ENCODE peak calls at places on chromosomes 13 and 19, in four cellular contexts. Y, D, F and S are unnamed samples.
A peak's percentile ranks its signal among the peaks of the same experiment; 100 is the strongest.

GRCh38 chr13:75271851-75272250 is 210.1 kb downstream of the TBC1D4 start:
- DNase-seq in F (no peak), Y (no peak), D (no peak), S (no peak)

GRCh38 chr13:112545866-112546265 is 42.1 kb downstream of the TUBGCP3 start:
- DNase-seq in D (no peak), F (no peak), Y (no peak), S (no peak)

GRCh38 chr13:98537306-98537705 is 39.6 kb downstream of the STK24 start:
- DNase-seq in Y (no peak), D (no peak), F (no peak), S (no peak)

GRCh38 chr13:96871470-96871869 is 122.8 kb downstream of the OXGR1 start:
- DNase-seq in Y (no peak), F (no peak), D (no peak), S (no peak)

GRCh38 chr13:57629391-57629804 is 2.1 kb upstream of the PCDH17 start:
- DNase-seq in F (peak; percentile 55), Y (no peak), D (no peak), S (peak; percentile 49)

GRCh38 chr13:41019027-41019487 is at the start of gene ELF1:
- DNase-seq in D (peak; percentile 72), F (no peak), Y (no peak), S (peak; percentile 67)

GRCh38 chr19:38759590-38760003 is 13.7 kb downstream of the LGALS7 start:
- DNase-seq in F (no peak), Y (no peak), D (no peak), S (no peak)

GRCh38 chr13:44111701-44112100 is 232.0 kb downstream of the LACC1 start:
- DNase-seq in Y (no peak), D (no peak), F (no peak), S (no peak)

GRCh38 chr13:20983386-20983785 is 78.0 kb downstream of the LATS2 start:
- DNase-seq in D (no peak), Y (no peak), F (no peak), S (no peak)

GRCh38 chr13:37192986-37193385 is 87.5 kb upstream of the CSNK1A1L start:
- DNase-seq in D (no peak), Y (no peak), F (no peak), S (no peak)

GRCh38 chr19:48965033-48965805 is at the start of gene FTL:
- DNase-seq in Y (peak; percentile 95), F (peak; percentile 99), D (peak; percentile 96), S (peak; percentile 99)
- H3K4me1 ChIP-seq in Y (peaks cover 25% of the 10 kb centered on the region), F (peaks cover 13% of the 10 kb centered on the region), D (peaks cover 39% of the 10 kb centered on the region), S (no peaks in the 10 kb centered on the region)

GRCh38 chr13:101868585-101869469 is 416.4 kb downstream of the ITGBL1 start:
- DNase-seq in Y (no peak), D (no peak), F (no peak), S (no peak)

GRCh38 chr13:101875091-101875490 is 422.6 kb downstream of the ITGBL1 start:
- DNase-seq in Y (no peak), D (no peak), F (no peak), S (no peak)

GRCh38 chr13:101869553-101869952 is 417.1 kb downstream of the ITGBL1 start:
- DNase-seq in D (no peak), Y (no peak), F (no peak), S (no peak)
- H3K27ac ChIP-seq in D (no peak overlapping the region), Y (no peak overlapping the region), F (no peak overlapping the region), S (no peak overlapping the region)

GRCh38 chr19:13005253-13005652 is 10.0 kb downstream of the NFIX start:
- DNase-seq in D (no peak), Y (no peak), F (no peak), S (no peak)
- H3K4me1 ChIP-seq in D (no peaks in the 10 kb centered on the region), Y (no peaks in the 10 kb centered on the region), F (peaks cover 66% of the 10 kb centered on the region), S (peaks cover 3% of the 10 kb centered on the region)

GRCh38 chr19:35205733-35206323 is 22.7 kb downstream of the FAM187B start:
- DNase-seq in F (no peak), D (no peak), Y (no peak), S (no peak)
- H3K27ac ChIP-seq in F (no peak overlapping the region), D (no peak overlapping the region), Y (no peak overlapping the region), S (no peak overlapping the region)